ENCODE peak calls at places on chromosomes 2 and 18, in eight cellular contexts. E is nephron progenitor cell, H is occipital lobe, I is heart left ventricle, M is mesothelial cell of epicardium, C is NCI-H446, J is body of pancreas, B is AG09309. N is an unnamed sample.

GRCh38 chr2:111950241-111950640 is 51.8 kb downstream of the MERTK start:
- DNase-seq in E (no peak), H (no peak), I (no peak), M (no peak), C (no peak), J (no peak), B (no peak), N (peak)

GRCh38 chr2:223841436-223842180 is 4.2 kb upstream of the AP1S3 start:
- DNase-seq in E (no peak), H (no peak), I (no peak), M (no peak), C (no peak), J (no peak), B (no peak), N (no peak)

GRCh38 chr2:147082850-147083522 is 761.8 kb upstream of the ACVR2A start:
- DNase-seq in E (peak), H (peak), I (no peak), M (peak), C (peak), J (peak), B (peak), N (peak)

GRCh38 chr2:3251974-3252373 is 125.6 kb downstream of the EIPR1 start:
- DNase-seq in E (peak), H (no peak), I (no peak), M (no peak), C (no peak), J (no peak), B (no peak), N (peak)

GRCh38 chr2:227191367-227191766 is 26.9 kb downstream of the COL4A3 start:
- DNase-seq in E (peak), H (no peak), I (no peak), M (no peak), C (no peak), J (no peak), B (no peak), N (peak)

GRCh38 chr2:153595939-153596338 is 117.4 kb upstream of the RPRM start:
- DNase-seq in E (no peak), H (no peak), I (no peak), M (no peak), C (peak), J (peak), B (no peak), N (no peak)

GRCh38 chr2:152920846-152921245 is 202.4 kb downstream of the ARL6IP6 start:
- DNase-seq in E (no peak), H (no peak), I (no peak), M (no peak), C (no peak), J (no peak), B (no peak), N (peak)

GRCh38 chr18:50286391-50287027 is 983 bp downstream of the CXXC1 start:
- DNase-seq in E (peak), H (no peak), I (peak), M (peak), C (no peak), J (no peak), B (no peak), N (no peak)

GRCh38 chr2:109647636-109648035 is 33.5 kb downstream of the SOWAHC start:
- DNase-seq in E (no peak), H (no peak), I (no peak), M (no peak), C (no peak), J (no peak), B (peak), N (no peak)

GRCh38 chr2:3449106-3449505 is 69.6 kb downstream of the TRAPPC12 start:
- DNase-seq in E (no peak), H (no peak), I (no peak), M (no peak), C (no peak), J (no peak), B (no peak), N (no peak)

GRCh38 chr2:129396980-129397599 is 582.4 kb upstream of the RAB6C start:
- DNase-seq in E (peak), H (peak), I (peak), M (no peak), C (no peak), J (peak), B (no peak), N (peak)

GRCh38 chr2:215680605-215681598 is 245.0 kb upstream of the FN1 start:
- DNase-seq in E (no peak), H (no peak), I (no peak), M (no peak), C (no peak), J (no peak), B (peak), N (peak)

GRCh38 chr2:3244486-3244885 is 133.1 kb downstream of the EIPR1 start:
- DNase-seq in E (no peak), H (no peak), I (no peak), M (no peak), C (no peak), J (no peak), B (no peak), N (no peak)

GRCh38 chr2:9990735-9991134 is 39.2 kb downstream of the GRHL1 start:
- DNase-seq in E (no peak), H (no peak), I (peak), M (no peak), C (no peak), J (peak), B (no peak), N (no peak)

GRCh38 chr2:147714582-147714981 is 130.2 kb upstream of the ACVR2A start:
- DNase-seq in E (no peak), H (no peak), I (no peak), M (no peak), C (no peak), J (no peak), B (no peak), N (no peak)

GRCh38 chr2:99615247-99615771 is 125.5 kb upstream of the REV1 start:
- DNase-seq in E (no peak), H (peak), I (no peak), M (no peak), C (peak), J (no peak), B (no peak), N (no peak)

GRCh38 chr2:890791-891190 is 59.9 kb upstream of the SNTG2 start:
- DNase-seq in E (no peak), H (no peak), I (no peak), M (no peak), C (no peak), J (no peak), B (peak), N (no peak)

GRCh38 chr2:109382946-109383345 is 230.8 kb downstream of the SEPTIN10 start:
- DNase-seq in E (no peak), H (peak), I (peak), M (no peak), C (peak), J (peak), B (peak), N (peak)

GRCh38 chr2:211144078-211144477 is 587.7 kb downstream of the CPS1 start:
- DNase-seq in E (no peak), H (no peak), I (no peak), M (no peak), C (no peak), J (no peak), B (no peak), N (peak)

GRCh38 chr18:14908541-14908940 is 160.6 kb downstream of the ANKRD30B start:
- DNase-seq in E (no peak), H (no peak), I (no peak), M (no peak), C (no peak), J (no peak), B (no peak), N (no peak)

GRCh38 chr2:20205915-20206524 is 18.9 kb downstream of the SDC1 start:
- DNase-seq in E (no peak), H (no peak), I (no peak), M (no peak), C (no peak), J (no peak), B (no peak), N (no peak)

GRCh38 chr2:145592362-145592761 is 1072.4 kb upstream of the ZEB2 start:
- DNase-seq in E (no peak), H (no peak), I (no peak), M (no peak), C (no peak), J (no peak), B (no peak), N (no peak)

GRCh38 chr2:42099431-42100173 is 51.8 kb downstream of the PKDCC start:
- DNase-seq in E (no peak), H (no peak), I (no peak), M (no peak), C (no peak), J (no peak), B (no peak), N (no peak)

GRCh38 chr2:205657579-205657978 is 24.7 kb upstream of the NRP2 start:
- DNase-seq in E (no peak), H (no peak), I (no peak), M (no peak), C (no peak), J (no peak), B (peak), N (peak)

GRCh38 chr2:76599732-76600368 is 889.1 kb upstream of the GCFC2 start:
- DNase-seq in E (peak), H (peak), I (peak), M (peak), C (peak), J (peak), B (no peak), N (peak)

GRCh38 chr2:85161626-85161960 is 28.4 kb downstream of the TCF7L1 start:
- DNase-seq in E (no peak), H (no peak), I (no peak), M (no peak), C (no peak), J (no peak), B (peak), N (peak)

GRCh38 chr2:74524005-74524404 is 2.0 kb downstream of the DQX1 start:
- DNase-seq in E (no peak), H (no peak), I (peak), M (no peak), C (no peak), J (no peak), B (no peak), N (no peak)

GRCh38 chr2:81171447-81171846 is 866.9 kb upstream of the LRRTM1 start:
- DNase-seq in E (no peak), H (no peak), I (no peak), M (no peak), C (no peak), J (no peak), B (no peak), N (no peak)

GRCh38 chr2:229836847-229837246 is 85.0 kb downstream of the TRIP12 start:
- DNase-seq in E (no peak), H (no peak), I (no peak), M (no peak), C (no peak), J (no peak), B (no peak), N (no peak)

GRCh38 chr2:240464514-240465241 is 29.2 kb downstream of the GPC1 start:
- DNase-seq in E (no peak), H (no peak), I (no peak), M (no peak), C (no peak), J (peak), B (no peak), N (no peak)

GRCh38 chr18:58567453-58568196 is 61.3 kb downstream of the ALPK2 start:
- DNase-seq in E (no peak), H (no peak), I (peak), M (no peak), C (peak), J (peak), B (peak), N (peak)

GRCh38 chr2:177001334-177001733 is 211.3 kb upstream of the HNRNPA3 start:
- DNase-seq in E (no peak), H (no peak), I (no peak), M (no peak), C (no peak), J (no peak), B (no peak), N (no peak)

GRCh38 chr18:42752921-42753320 is 362.6 kb downstream of the RIT2 start:
- DNase-seq in E (no peak), H (no peak), I (no peak), M (no peak), C (no peak), J (no peak), B (no peak), N (no peak)

GRCh38 chr2:136411946-136412345 is 294.0 kb upstream of the CXCR4 start:
- DNase-seq in E (no peak), H (no peak), I (no peak), M (no peak), C (no peak), J (no peak), B (no peak), N (no peak)

GRCh38 chr2:173030541-173031485 is 44.8 kb upstream of the MAP3K20 start:
- DNase-seq in E (no peak), H (no peak), I (no peak), M (no peak), C (no peak), J (no peak), B (no peak), N (no peak)

GRCh38 chr2:62868947-62869346 is 163.4 kb downstream of the EHBP1 start:
- DNase-seq in E (no peak), H (no peak), I (no peak), M (no peak), C (no peak), J (no peak), B (no peak), N (no peak)

GRCh38 chr2:67883316-67884080 is 179.3 kb downstream of the C1D start:
- DNase-seq in E (no peak), H (no peak), I (no peak), M (no peak), C (no peak), J (no peak), B (no peak), N (no peak)

GRCh38 chr2:229930656-229931055 is 8.4 kb downstream of the FBXO36 start:
- DNase-seq in E (no peak), H (no peak), I (no peak), M (no peak), C (no peak), J (no peak), B (no peak), N (no peak)